ENCODE peak calls at places on chromosomes 2 and 18, in four cellular contexts. One of them, this sample, is unnamed.
A peak's percentile ranks its signal among the peaks of the same experiment; 100 is the strongest.

GRCh38 chr2:201432551-201433388 is 18.5 kb downstream of the TRAK2 start:
- DNase-seq in H9: no peak
- DNase-seq in H1: no peak
- DNase-seq in neuronal stem cell: no peak
- DNase-seq in this sample: no peak

GRCh38 chr2:27322766-27323591 is at the start of gene MPV17:
- DNase-seq in H9: peak; percentile 95
- DNase-seq in H1: peak; percentile 88
- DNase-seq in neuronal stem cell: peak; percentile 72
- DNase-seq in this sample: peak; percentile 96

GRCh38 chr2:167294031-167294774 is 405.9 kb downstream of the XIRP2 start:
- DNase-seq in H9: no peak
- DNase-seq in H1: peak; percentile 70
- DNase-seq in neuronal stem cell: peak; percentile 23
- DNase-seq in this sample: no peak

GRCh38 chr2:184597571-184597980 is 753 bp upstream of the ZNF804A start:
- DNase-seq in H9: peak; percentile 53
- DNase-seq in H1: peak; percentile 49
- DNase-seq in neuronal stem cell: peak; percentile 27
- DNase-seq in this sample: peak; percentile 3

GRCh38 chr2:64609229-64609994 is 44.3 kb downstream of the SERTAD2 start:
- DNase-seq in H9: peak; percentile 63
- DNase-seq in H1: peak; percentile 81
- DNase-seq in neuronal stem cell: no peak
- DNase-seq in this sample: peak; percentile 73

GRCh38 chr2:46643493-46643892 is 164.1 kb downstream of the TMEM247 start:
- DNase-seq in H9: no peak
- DNase-seq in H1: no peak
- DNase-seq in neuronal stem cell: no peak
- DNase-seq in this sample: no peak

GRCh38 chr2:9675369-9676351 is 44.9 kb upstream of the YWHAQ start:
- DNase-seq in H9: peak; percentile 43
- DNase-seq in H1: no peak
- DNase-seq in neuronal stem cell: no peak
- DNase-seq in this sample: peak; percentile 67

GRCh38 chr2:63194175-63194574 is 143.5 kb downstream of the OTX1 start:
- DNase-seq in H9: no peak
- DNase-seq in H1: no peak
- DNase-seq in neuronal stem cell: no peak
- DNase-seq in this sample: no peak

GRCh38 chr18:22674300-22674699 is 256.6 kb upstream of the CTAGE1 start:
- DNase-seq in H9: no peak
- DNase-seq in H1: no peak
- DNase-seq in neuronal stem cell: no peak
- DNase-seq in this sample: peak; percentile 16

GRCh38 chr2:127196998-127197397 is 23.1 kb downstream of the CYP27C1 start:
- DNase-seq in H9: no peak
- DNase-seq in H1: no peak
- DNase-seq in neuronal stem cell: no peak
- DNase-seq in this sample: peak; percentile 70

GRCh38 chr2:134143568-134143967 is 110.3 kb upstream of the MGAT5 start:
- DNase-seq in H9: no peak
- DNase-seq in H1: no peak
- DNase-seq in neuronal stem cell: no peak
- DNase-seq in this sample: no peak

GRCh38 chr18:58955738-58956137 is 91.1 kb downstream of the ZNF532 start:
- DNase-seq in H9: no peak
- DNase-seq in H1: no peak
- DNase-seq in neuronal stem cell: no peak
- DNase-seq in this sample: no peak

GRCh38 chr2:233084488-233084887 is 24.3 kb downstream of the INPP5D start:
- DNase-seq in H9: no peak
- DNase-seq in H1: no peak
- DNase-seq in neuronal stem cell: no peak
- DNase-seq in this sample: peak; percentile 15

GRCh38 chr2:898319-898718 is 52.3 kb upstream of the SNTG2 start:
- DNase-seq in H9: peak; percentile 75
- DNase-seq in H1: peak; percentile 72
- DNase-seq in neuronal stem cell: no peak
- DNase-seq in this sample: no peak

GRCh38 chr2:12416600-12416999 is 300.1 kb upstream of the TRIB2 start:
- DNase-seq in H9: no peak
- DNase-seq in H1: no peak
- DNase-seq in neuronal stem cell: no peak
- DNase-seq in this sample: peak; percentile 6

GRCh38 chr2:240893363-240893828 is 2.6 kb downstream of the MAB21L4 start:
- DNase-seq in H9: peak; percentile 80
- DNase-seq in H1: no peak
- DNase-seq in neuronal stem cell: no peak
- DNase-seq in this sample: peak; percentile 71

GRCh38 chr18:76592096-76592495 is 97.1 kb upstream of the ZNF516 start:
- DNase-seq in H9: no peak
- DNase-seq in H1: no peak
- DNase-seq in neuronal stem cell: no peak
- DNase-seq in this sample: no peak

GRCh38 chr18:45402485-45403056 is 212.7 kb upstream of the SLC14A2 start:
- DNase-seq in H9: no peak
- DNase-seq in H1: no peak
- DNase-seq in neuronal stem cell: no peak
- DNase-seq in this sample: no peak

GRCh38 chr2:143617803-143618415 is 488.7 kb downstream of the ARHGAP15 start:
- DNase-seq in H9: no peak
- DNase-seq in H1: no peak
- DNase-seq in neuronal stem cell: no peak
- DNase-seq in this sample: no peak

GRCh38 chr2:60710707-60711106 is 45.4 kb upstream of the PAPOLG start:
- DNase-seq in H9: no peak
- DNase-seq in H1: no peak
- DNase-seq in neuronal stem cell: no peak
- DNase-seq in this sample: peak; percentile 32

GRCh38 chr2:207341114-207341750 is 175.5 kb upstream of the KLF7 start:
- DNase-seq in H9: no peak
- DNase-seq in H1: no peak
- DNase-seq in neuronal stem cell: peak; percentile 54
- DNase-seq in this sample: no peak

GRCh38 chr2:204265701-204266310 is 279.5 kb upstream of the PARD3B start:
- DNase-seq in H9: no peak
- DNase-seq in H1: no peak
- DNase-seq in neuronal stem cell: no peak
- DNase-seq in this sample: no peak

GRCh38 chr2:186365406-186365805 is 120.7 kb upstream of the ZC3H15 start:
- DNase-seq in H9: no peak
- DNase-seq in H1: no peak
- DNase-seq in neuronal stem cell: no peak
- DNase-seq in this sample: peak; percentile 19

GRCh38 chr18:21757833-21758232 is 17.2 kb downstream of the MIB1 start:
- DNase-seq in H9: no peak
- DNase-seq in H1: no peak
- DNase-seq in neuronal stem cell: no peak
- DNase-seq in this sample: no peak

GRCh38 chr2:174873457-174873856 is 109.2 kb upstream of the CHRNA1 start:
- DNase-seq in H9: no peak
- DNase-seq in H1: no peak
- DNase-seq in neuronal stem cell: no peak
- DNase-seq in this sample: no peak

GRCh38 chr2:182666674-182667320 is 49.3 kb upstream of the DNAJC10 start:
- DNase-seq in H9: no peak
- DNase-seq in H1: no peak
- DNase-seq in neuronal stem cell: no peak
- DNase-seq in this sample: peak; percentile 55

GRCh38 chr2:232420073-232420454 is 13.4 kb downstream of the ALPG start:
- DNase-seq in H9: no peak
- DNase-seq in H1: no peak
- DNase-seq in neuronal stem cell: no peak
- DNase-seq in this sample: no peak

GRCh38 chr2:216179015-216179414 is 69.9 kb downstream of the XRCC5 start:
- DNase-seq in H9: no peak
- DNase-seq in H1: no peak
- DNase-seq in neuronal stem cell: no peak
- DNase-seq in this sample: no peak

GRCh38 chr2:168731550-168732128 is 70.8 kb upstream of the NOSTRIN start:
- DNase-seq in H9: no peak
- DNase-seq in H1: no peak
- DNase-seq in neuronal stem cell: no peak
- DNase-seq in this sample: no peak

GRCh38 chr2:238999290-238999741 is 151.4 kb downstream of the TWIST2 start:
- DNase-seq in H9: no peak
- DNase-seq in H1: no peak
- DNase-seq in neuronal stem cell: no peak
- DNase-seq in this sample: no peak

GRCh38 chr2:237885931-237886701 is 26.7 kb downstream of the RAMP1 start:
- DNase-seq in H9: peak; percentile 27
- DNase-seq in H1: no peak
- DNase-seq in neuronal stem cell: no peak
- DNase-seq in this sample: no peak

GRCh38 chr2:72291059-72291458 is 143.4 kb upstream of the CYP26B1 start:
- DNase-seq in H9: no peak
- DNase-seq in H1: no peak
- DNase-seq in neuronal stem cell: no peak
- DNase-seq in this sample: peak; percentile 8

GRCh38 chr2:181574321-181574720 is 82.6 kb downstream of the CERKL start:
- DNase-seq in H9: no peak
- DNase-seq in H1: no peak
- DNase-seq in neuronal stem cell: no peak
- DNase-seq in this sample: no peak

GRCh38 chr2:128374001-128374710 is 55.5 kb upstream of the HS6ST1 start:
- DNase-seq in H9: no peak
- DNase-seq in H1: no peak
- DNase-seq in neuronal stem cell: no peak
- DNase-seq in this sample: peak; percentile 65

DNA sequence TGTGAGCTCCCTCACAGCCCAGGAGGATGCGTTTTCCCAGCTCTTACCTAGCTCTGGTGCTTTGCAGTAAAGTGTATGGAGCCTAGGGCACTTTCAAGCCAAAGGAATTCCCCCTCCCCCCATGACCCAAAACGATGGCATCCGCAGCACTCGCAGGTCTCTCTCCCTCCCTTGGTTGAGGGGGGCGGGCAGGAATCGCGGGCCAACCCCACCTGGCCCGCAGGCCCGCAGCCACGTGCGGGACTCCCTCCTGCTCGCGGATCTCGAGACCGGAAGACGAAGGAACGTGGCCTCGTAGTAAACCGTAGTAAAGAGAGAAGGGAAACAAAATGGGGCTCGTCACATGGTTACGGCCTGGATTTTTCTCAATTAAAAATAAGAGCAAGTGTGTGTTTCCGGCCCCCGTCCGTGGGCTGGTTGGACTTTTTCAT is 8.5 kb downstream of the IRS1 start:
- DNase-seq in H9: peak; percentile 80
- DNase-seq in H1: no peak
- DNase-seq in neuronal stem cell: no peak
- DNase-seq in this sample: peak; percentile 50
- H2BK12ac ChIP-seq in H9: no peak overlapping the region
- H2BK12ac ChIP-seq in H1: peak overlapping the region; percentile 91
- H2BK12ac ChIP-seq in neuronal stem cell: no peak overlapping the region
- H2BK12ac ChIP-seq in this sample: no peak overlapping the region

GRCh38 chr2:200373196-200373595 is 66.7 kb downstream of the SPATS2L start:
- DNase-seq in H9: no peak
- DNase-seq in H1: no peak
- DNase-seq in neuronal stem cell: no peak
- DNase-seq in this sample: no peak

GRCh38 chr2:200377143-200377773 is 70.8 kb downstream of the SPATS2L start:
- DNase-seq in H9: no peak
- DNase-seq in H1: no peak
- DNase-seq in neuronal stem cell: no peak
- DNase-seq in this sample: no peak

GRCh38 chr2:200376422-200377142 is 70.1 kb downstream of the SPATS2L start:
- DNase-seq in H9: no peak
- DNase-seq in H1: no peak
- DNase-seq in neuronal stem cell: no peak
- DNase-seq in this sample: no peak

GRCh38 chr2:200377774-200378336 is 71.4 kb downstream of the SPATS2L start:
- DNase-seq in H9: no peak
- DNase-seq in H1: no peak
- DNase-seq in neuronal stem cell: no peak
- DNase-seq in this sample: no peak

GRCh38 chr2:200373973-200374416 is 67.5 kb downstream of the SPATS2L start:
- DNase-seq in H9: no peak
- DNase-seq in H1: no peak
- DNase-seq in neuronal stem cell: no peak
- DNase-seq in this sample: peak; percentile 36
- H3K79me1 ChIP-seq in H9: no peaks in the 10 kb centered on the region
- H3K79me1 ChIP-seq in H1: peaks cover 6% of the 10 kb centered on the region
- H3K79me1 ChIP-seq in neuronal stem cell: no peaks in the 10 kb centered on the region
- H3K79me1 ChIP-seq in this sample: peaks cover 2% of the 10 kb centered on the region

DNA sequence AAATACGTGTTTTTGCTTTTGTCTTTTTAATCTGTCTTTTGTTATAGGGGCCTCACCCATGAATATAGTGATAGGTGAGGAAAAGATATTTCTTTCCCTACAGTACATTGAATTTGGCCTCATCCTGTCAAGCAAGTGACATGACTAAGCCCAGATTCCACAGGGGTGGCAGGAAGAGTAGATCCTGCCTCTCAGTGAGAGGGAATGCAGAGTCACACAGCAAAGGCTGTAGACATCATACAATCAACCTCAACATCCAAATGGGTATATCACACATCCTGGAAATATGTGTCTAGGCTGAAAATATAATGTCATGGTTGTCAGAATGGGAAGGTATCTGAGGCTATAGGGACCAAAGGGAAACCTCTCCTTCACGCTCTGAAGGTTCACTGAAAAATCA is 269.6 kb downstream of the CDH20 start:
- DNase-seq in H9: no peak
- DNase-seq in H1: no peak
- DNase-seq in neuronal stem cell: no peak
- DNase-seq in this sample: peak; percentile 20
- H2BK12ac ChIP-seq in H9: no peak overlapping the region
- H2BK12ac ChIP-seq in H1: peak overlapping the region; percentile 29
- H2BK12ac ChIP-seq in neuronal stem cell: no peak overlapping the region
- H2BK12ac ChIP-seq in this sample: no peak overlapping the region

DNA sequence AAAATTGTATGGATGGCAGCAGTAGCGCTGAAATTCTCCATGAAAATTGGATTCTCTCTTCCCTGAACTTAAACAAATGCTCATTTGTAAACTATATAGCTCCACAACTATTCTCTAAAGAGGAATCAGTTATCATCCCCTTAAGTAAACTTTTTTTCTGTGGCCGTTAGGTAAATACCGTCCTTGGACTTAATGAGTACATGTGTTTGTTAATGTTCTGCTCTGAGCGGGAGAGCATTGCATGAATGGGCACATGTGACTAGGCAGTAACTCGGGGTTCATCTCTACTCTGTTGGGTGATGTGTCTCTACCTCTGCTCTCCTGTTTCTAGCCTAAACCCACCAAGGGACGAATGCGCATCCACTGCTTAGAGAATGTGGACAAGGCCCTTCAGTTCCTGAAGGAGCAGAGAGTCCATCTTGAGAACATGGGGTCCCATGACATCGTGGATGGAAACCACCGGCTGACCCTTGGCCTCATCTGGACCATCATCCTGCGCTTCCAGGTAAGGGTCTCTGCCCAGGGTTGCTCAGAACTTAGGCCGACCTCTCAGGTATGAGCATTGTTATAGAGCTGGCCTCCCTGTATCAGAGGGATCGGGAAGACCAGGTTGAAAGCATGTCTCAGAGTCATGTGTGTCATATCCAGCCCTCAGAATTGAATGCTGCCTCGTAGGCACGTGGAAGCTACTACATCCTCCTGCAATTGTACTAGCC is 111.5 kb upstream of the EML6 start:
- DNase-seq in H9: no peak
- DNase-seq in H1: no peak
- DNase-seq in neuronal stem cell: no peak
- DNase-seq in this sample: no peak
- H3K79me1 ChIP-seq in H9: peaks cover 6% of the 10 kb centered on the region
- H3K79me1 ChIP-seq in H1: peaks cover 12% of the 10 kb centered on the region
- H3K79me1 ChIP-seq in neuronal stem cell: no peaks in the 10 kb centered on the region
- H3K79me1 ChIP-seq in this sample: no peaks in the 10 kb centered on the region